ENCODE peak calls at places on chromosomes 11 and 22, in four cellular contexts. One of them, this sample, is unnamed.

GRCh38 chr11:125224391-125225015 is 60.0 kb downstream of the PKNOX2 start:
- DNase-seq in GM12878: no peak
- DNase-seq in H1: no peak
- DNase-seq in K562: peak
- DNase-seq in this sample: peak

GRCh38 chr11:877565-877964 is 33.0 kb downstream of the CHID1 start:
- DNase-seq in GM12878: no peak
- DNase-seq in H1: no peak
- DNase-seq in K562: peak
- DNase-seq in this sample: peak

GRCh38 chr11:13769188-13769587 is 100.7 kb downstream of the FAR1 start:
- DNase-seq in K562: no peak
- DNase-seq in H1: no peak
- DNase-seq in GM12878: no peak
- DNase-seq in this sample: no peak

GRCh38 chr11:33027846-33028536 is 11.4 kb upstream of the TCP11L1 start:
- DNase-seq in GM12878: no peak
- DNase-seq in K562: no peak
- DNase-seq in H1: no peak
- DNase-seq in this sample: no peak

GRCh38 chr11:20087118-20087521 is 73.2 kb downstream of the DBX1 start:
- DNase-seq in K562: no peak
- DNase-seq in H1: no peak
- DNase-seq in GM12878: no peak
- DNase-seq in this sample: no peak

GRCh38 chr11:56905936-56906335 is 82.8 kb upstream of the OR5AK2 start:
- DNase-seq in K562: no peak
- DNase-seq in GM12878: no peak
- DNase-seq in H1: no peak
- DNase-seq in this sample: no peak

GRCh38 chr11:37718431-37718999 is 1120.5 kb upstream of the RAG2 start:
- DNase-seq in H1: no peak
- DNase-seq in GM12878: no peak
- DNase-seq in K562: no peak
- DNase-seq in this sample: no peak

GRCh38 chr11:795638-796564 is 2.2 kb downstream of the SLC25A22 start:
- DNase-seq in GM12878: no peak
- DNase-seq in H1: no peak
- DNase-seq in K562: peak
- DNase-seq in this sample: no peak

GRCh38 chr22:19995611-19996339 is 20.8 kb downstream of the ARVCF start:
- DNase-seq in H1: no peak
- DNase-seq in K562: no peak
- DNase-seq in GM12878: no peak
- DNase-seq in this sample: no peak

GRCh38 chr11:91869751-91870150 is 354.9 kb upstream of the FAT3 start:
- DNase-seq in H1: no peak
- DNase-seq in K562: no peak
- DNase-seq in GM12878: no peak
- DNase-seq in this sample: no peak

GRCh38 chr11:7977251-7977917 is 9.8 kb upstream of the EIF3F start:
- DNase-seq in K562: no peak
- DNase-seq in GM12878: no peak
- DNase-seq in H1: no peak
- DNase-seq in this sample: no peak

GRCh38 chr22:22030493-22031182 is 48.1 kb upstream of the TOP3B start:
- DNase-seq in H1: no peak
- DNase-seq in K562: peak
- DNase-seq in GM12878: peak
- DNase-seq in this sample: no peak

GRCh38 chr11:8227156-8228152 is 36.2 kb downstream of the LMO1 start:
- DNase-seq in GM12878: no peak
- DNase-seq in K562: no peak
- DNase-seq in H1: no peak
- DNase-seq in this sample: no peak

GRCh38 chr11:58731819-58732218 is at the start of gene GLYAT:
- DNase-seq in GM12878: no peak
- DNase-seq in H1: no peak
- DNase-seq in K562: no peak
- DNase-seq in this sample: no peak

GRCh38 chr22:22397292-22397870 is 111.2 kb downstream of the ZNF280B start:
- DNase-seq in GM12878: no peak
- DNase-seq in K562: peak
- DNase-seq in H1: no peak
- DNase-seq in this sample: peak

GRCh38 chr22:43292633-43293025 is 50.5 kb downstream of the SCUBE1 start:
- DNase-seq in K562: no peak
- DNase-seq in GM12878: no peak
- DNase-seq in H1: no peak
- DNase-seq in this sample: no peak

GRCh38 chr11:74634537-74634936 is 42.2 kb downstream of the POLD3 start:
- DNase-seq in H1: no peak
- DNase-seq in GM12878: no peak
- DNase-seq in K562: peak
- DNase-seq in this sample: peak

GRCh38 chr11:9565822-9566560 is 7.5 kb upstream of the WEE1 start:
- DNase-seq in GM12878: peak
- DNase-seq in H1: peak
- DNase-seq in K562: peak
- DNase-seq in this sample: peak
- TF ChIP-seq EGR1 in GM12878: no peak
- TF ChIP-seq EGR1 in H1: no peak
- TF ChIP-seq EGR1 in K562: no peak
- TF ChIP-seq EGR1 in this sample: no peak

GRCh38 chr22:30127749-30128166 is 47.5 kb downstream of the HORMAD2 start:
- DNase-seq in GM12878: no peak
- DNase-seq in H1: no peak
- DNase-seq in K562: no peak
- DNase-seq in this sample: no peak
- TF ChIP-seq EGR1 in GM12878: no peak
- TF ChIP-seq EGR1 in H1: no peak
- TF ChIP-seq EGR1 in K562: no peak
- TF ChIP-seq EGR1 in this sample: no peak

DNA sequence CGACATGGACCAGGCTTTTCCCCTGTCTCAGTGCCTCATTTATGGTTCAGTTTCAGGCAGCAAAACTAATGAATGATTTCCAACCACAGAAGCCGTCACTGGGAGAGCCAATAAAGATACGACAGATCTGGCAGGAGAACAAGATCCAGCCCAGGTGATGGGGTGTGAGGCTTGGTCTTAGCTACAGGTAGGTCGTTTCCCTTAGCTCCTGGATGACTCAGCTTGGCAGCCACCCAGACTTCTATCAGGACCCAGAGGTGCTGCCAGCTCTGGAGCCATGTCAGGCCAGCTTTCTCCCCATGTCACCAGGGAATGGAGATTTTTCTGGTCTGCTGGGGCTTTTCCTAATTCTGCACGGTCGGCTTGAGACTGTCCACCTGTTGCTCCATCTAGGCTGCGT is 36.3 kb upstream of the APOBEC3A start:
- DNase-seq in K562: no peak
- DNase-seq in GM12878: no peak
- DNase-seq in H1: no peak
- DNase-seq in this sample: peak
- TF ChIP-seq EGR1 in K562: no peak
- TF ChIP-seq EGR1 in GM12878: no peak
- TF ChIP-seq EGR1 in H1: no peak
- TF ChIP-seq EGR1 in this sample: no peak

DNA sequence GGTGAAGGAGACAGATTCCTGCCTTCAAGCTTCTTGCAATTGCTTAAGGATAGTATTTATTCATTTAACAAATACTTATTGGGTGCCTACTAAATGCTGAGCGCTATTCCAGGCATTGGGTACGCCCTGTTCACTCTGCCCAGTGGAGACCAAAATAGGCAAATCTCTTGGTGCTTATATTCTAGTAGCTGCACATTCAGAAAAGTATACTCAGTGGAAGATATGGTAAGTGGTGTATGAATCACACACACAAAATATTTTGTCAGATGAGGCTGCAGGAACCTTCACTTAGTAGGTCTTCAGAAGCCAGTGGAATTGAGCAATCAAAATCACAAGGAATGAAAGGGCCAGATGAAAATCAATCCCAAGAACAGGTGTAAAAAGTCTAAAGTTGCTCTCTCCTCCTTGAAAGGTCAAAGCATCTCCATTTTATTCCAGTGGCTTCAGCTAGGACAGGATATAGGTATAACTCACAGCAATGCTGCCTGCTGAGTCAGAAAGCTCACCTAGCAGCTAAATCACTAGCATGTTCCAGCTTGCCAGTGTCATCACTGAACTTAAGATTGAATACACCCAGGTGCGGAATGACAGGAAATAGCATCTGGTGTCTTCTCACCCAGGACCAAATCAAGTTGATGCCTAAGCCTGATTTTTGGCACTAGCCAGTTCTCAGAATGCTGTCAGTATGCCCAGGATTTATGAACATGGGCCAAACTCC is 83.9 kb downstream of the AMOTL1 start:
- DNase-seq in GM12878: no peak
- DNase-seq in H1: no peak
- DNase-seq in K562: no peak
- DNase-seq in this sample: no peak
- TF ChIP-seq EGR1 in GM12878: no peak
- TF ChIP-seq EGR1 in H1: no peak
- TF ChIP-seq EGR1 in K562: no peak
- TF ChIP-seq EGR1 in this sample: no peak

GRCh38 chr11:95556342-95557151 is 233.0 kb downstream of the FAM76B start:
- DNase-seq in K562: no peak
- DNase-seq in GM12878: peak
- DNase-seq in H1: no peak
- DNase-seq in this sample: no peak
- TF ChIP-seq EGR1 in K562: no peak
- TF ChIP-seq EGR1 in GM12878: no peak
- TF ChIP-seq EGR1 in H1: no peak
- TF ChIP-seq EGR1 in this sample: no peak

This sample was measured in HCT116.